ENCODE peak calls at places on chromosomes 7 and 10, in ten cellular contexts. J is testis, W is HCT116, Q is K562, P is AG04450, D is fibroblast of lung, I is IMR-90, A is PC-9, M is A673, N is upper lobe of left lung. Y is an unnamed sample. For H3K9me3, the result is how much of the 10 kb centered on the place peaks cover.

GRCh38 chr10:116817178-116817577 is 32.1 kb upstream of the ENO4 start:
- DNase-seq in A (no peak), I (no peak), Q (no peak), J (no peak), W (no peak), P (no peak), M (no peak), D (no peak), N (no peak), Y (no peak)

GRCh38 chr10:31419394-31420063 is 100.5 kb downstream of the ZEB1 start:
- DNase-seq in W (no peak), M (no peak), I (peak), D (peak), Q (no peak), A (no peak), N (no peak), P (no peak), J (no peak), Y (no peak)

GRCh38 chr10:72460271-72460670 is 105.6 kb upstream of the DNAJB12 start:
- DNase-seq in J (no peak), D (no peak), A (no peak), W (no peak), I (no peak), P (no peak), N (no peak), M (no peak), Q (no peak), Y (no peak)

GRCh38 chr7:5450549-5451327 is 27.1 kb upstream of the TNRC18 start:
- DNase-seq in N (peak), W (no peak), J (peak), I (peak), P (no peak), Q (peak), D (peak), A (peak), M (peak), Y (no peak)

GRCh38 chr7:22920664-22921063 is 93.3 kb downstream of the HYCC1 start:
- DNase-seq in Q (no peak), N (no peak), M (peak), P (no peak), A (no peak), D (peak), J (no peak), W (no peak), I (no peak), Y (no peak)

GRCh38 chr10:122021421-122021820 is 32.5 kb downstream of the TACC2 start:
- DNase-seq in Q (no peak), M (no peak), P (no peak), W (no peak), I (peak), A (no peak), N (no peak), D (no peak), J (no peak), Y (no peak)

GRCh38 chr10:59550061-59550460 is 159.6 kb downstream of the SLC16A9 start:
- DNase-seq in J (no peak), P (no peak), D (no peak), I (no peak), A (no peak), Q (no peak), W (no peak), M (no peak), N (no peak), Y (no peak)

GRCh38 chr10:92691042-92691590 is 1.4 kb downstream of the HHEX start:
- DNase-seq in D (no peak), I (no peak), A (no peak), W (no peak), M (no peak), N (peak), P (no peak), Q (no peak), J (peak), Y (peak)

GRCh38 chr10:34010891-34011290 is 676.4 kb upstream of the NRP1 start:
- DNase-seq in A (no peak), Q (no peak), W (no peak), P (no peak), I (peak), M (no peak), D (peak), J (no peak), N (no peak), Y (no peak)

GRCh38 chr10:3467052-3467906 is 294.7 kb upstream of the PITRM1 start:
- DNase-seq in M (peak), A (peak), Q (no peak), I (peak), P (peak), N (peak), J (peak), W (peak), D (peak), Y (peak)

GRCh38 chr10:131681656-131682055 is 219.2 kb upstream of the PPP2R2D start:
- DNase-seq in A (no peak), D (no peak), M (no peak), Q (no peak), J (no peak), W (no peak), N (no peak), I (no peak), P (no peak), Y (no peak)

DNA sequence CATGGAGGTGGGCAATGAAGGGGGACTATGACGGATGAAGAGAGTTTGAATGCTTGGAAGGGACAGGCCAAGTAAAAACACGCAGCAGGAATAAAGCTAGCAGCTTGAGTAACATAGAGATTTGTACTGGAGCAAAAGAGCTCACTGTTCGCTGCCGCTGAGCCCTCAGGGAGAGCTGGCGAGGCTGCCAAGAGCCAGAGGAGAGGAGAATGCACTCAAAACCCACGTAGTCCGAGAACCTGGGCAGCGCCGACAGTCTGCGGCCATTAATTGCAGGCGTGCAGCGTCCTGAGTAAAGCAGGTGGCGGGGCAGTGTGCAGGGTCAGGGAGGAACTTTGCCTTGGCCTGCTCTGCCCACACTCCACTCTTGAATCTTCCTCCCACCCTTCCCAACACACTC is 68.2 kb downstream of the SLC37A3 start:
- DNase-seq in Q (no peak), M (no peak), P (no peak), W (no peak), A (no peak), I (no peak), J (no peak), D (no peak), N (no peak), Y (no peak)
- H3K4me3 ChIP-seq in Q (no peak), M (no peak), P (no peak), W (no peak), A (no peak), I (no peak), J (no peak), D (no peak), N (no peak), Y (no peak)

DNA sequence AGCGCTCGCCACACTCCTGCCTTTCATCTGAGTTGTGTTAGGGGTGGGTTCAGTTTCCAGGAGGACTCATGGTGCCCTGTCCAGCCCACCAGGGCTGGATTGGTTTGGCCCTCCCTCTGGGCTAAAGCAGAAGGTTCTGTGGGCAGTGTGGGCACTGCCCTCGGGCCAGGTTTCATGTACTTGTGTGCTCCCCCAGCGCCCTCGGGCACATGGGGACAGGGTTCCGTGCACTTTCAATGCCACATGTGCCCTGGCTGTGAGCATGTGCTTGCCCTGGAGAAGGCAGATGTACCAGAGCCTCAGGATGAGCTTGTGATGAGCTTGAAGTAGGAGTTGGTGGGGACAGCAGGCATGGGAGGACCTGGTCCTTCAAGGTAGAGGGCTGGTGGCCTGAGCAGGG is 35.6 kb upstream of the ZNF716 start:
- DNase-seq in J (no peak), M (no peak), D (no peak), W (no peak), I (no peak), Q (no peak), A (no peak), N (no peak), P (no peak), Y (no peak)
- H3K9me3 ChIP-seq in J (under half), M (half or more), D (under half), W (under half), I (half or more), Q (under half), A (under half), N (half or more), P (half or more), Y (under half)

DNA sequence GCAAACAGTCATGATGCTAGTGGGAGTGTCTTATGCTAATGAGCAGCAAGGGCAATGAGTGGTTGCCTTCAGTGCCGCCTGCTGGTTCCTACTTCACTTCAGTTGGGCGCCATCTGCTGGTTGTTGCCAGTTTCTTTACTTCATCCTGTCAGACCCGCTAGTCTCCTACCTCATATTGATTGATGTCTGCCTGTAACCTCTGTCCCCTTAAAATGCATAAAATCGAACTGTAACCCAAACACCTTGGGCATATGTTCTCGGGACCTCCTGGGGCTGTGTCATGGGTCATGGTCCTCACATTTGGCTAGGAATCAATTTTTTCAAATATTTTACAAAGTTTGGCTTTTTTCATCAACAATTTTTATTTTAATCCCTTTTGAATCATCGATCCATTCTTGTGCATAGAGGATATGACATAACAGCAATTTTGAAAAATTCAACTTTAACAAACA is 62.8 kb upstream of the C7orf33 start:
- DNase-seq in D (peak), W (peak), A (peak), M (peak), Q (peak), J (peak), P (no peak), I (peak), N (peak), Y (peak)
- TF ChIP-seq CTCF in D (peak), W (peak), A (peak), M (peak), Q (peak), J (peak), P (peak), I (peak), N (peak), Y (peak)

DNA sequence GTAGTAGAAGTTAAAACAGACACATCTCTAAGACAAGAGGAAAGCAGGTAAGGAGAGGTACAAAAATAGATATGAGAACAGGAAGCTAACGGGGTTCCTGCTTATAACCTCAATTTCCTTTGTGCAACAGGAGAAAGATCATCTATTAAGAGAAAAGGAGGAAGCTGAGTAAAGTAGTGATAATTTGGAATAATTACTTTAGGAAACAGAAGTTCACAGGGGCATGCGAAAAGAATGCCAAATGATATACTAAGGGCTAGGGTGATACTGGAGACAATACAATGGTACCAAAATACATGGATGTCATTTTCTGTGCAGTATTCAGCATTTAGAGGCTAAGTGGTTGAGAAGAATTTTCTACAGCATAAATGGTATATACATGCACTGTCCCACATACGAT is 108.8 kb downstream of the NRBF2 start:
- DNase-seq in A (no peak), J (no peak), Q (no peak), M (peak), N (no peak), I (no peak), P (no peak), W (no peak), D (no peak), Y (no peak)
- H3K4me3 ChIP-seq in A (no peak), J (no peak), Q (no peak), M (no peak), N (no peak), I (no peak), P (no peak), W (no peak), D (no peak), Y (no peak)

DNA sequence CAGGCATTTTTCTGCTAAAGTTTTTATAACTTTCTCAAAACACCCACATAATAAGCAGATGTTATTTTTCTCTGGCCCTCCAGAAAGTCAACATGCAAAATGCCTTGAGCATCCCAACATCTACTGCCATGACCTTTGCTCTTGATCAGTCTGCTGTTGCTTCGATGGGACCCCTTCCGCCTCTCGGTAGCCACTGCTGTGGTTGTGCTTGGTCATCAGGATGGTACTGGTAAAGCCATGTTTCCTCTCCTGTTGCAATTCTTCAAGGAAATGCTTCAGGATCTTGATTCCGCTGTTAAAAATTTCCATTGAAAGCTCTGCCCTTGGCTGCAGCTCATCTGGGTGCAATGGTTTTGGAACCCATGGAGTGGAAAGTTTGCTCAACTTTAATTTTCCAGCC is 533.0 kb downstream of the DNAJB6 start:
- DNase-seq in I (no peak), Q (no peak), W (no peak), J (no peak), D (no peak), M (no peak), P (no peak), A (no peak), N (no peak), Y (no peak)
- H3K9me3 ChIP-seq in I (half or more), Q (under half), W (under half), J (under half), D (under half), M (under half), P (half or more), A (under half), N (under half), Y (under half)

GRCh38 chr10:46024948-46025347 is 5.5 kb downstream of the NCOA4 start:
- DNase-seq in I (peak), P (no peak), N (no peak), A (no peak), Q (no peak), J (no peak), W (no peak), M (no peak), D (no peak), Y (no peak)
- TF ChIP-seq CTCF in I (no peak), P (no peak), N (no peak), A (no peak), Q (no peak), J (no peak), W (no peak), M (no peak), D (no peak), Y (no peak)

GRCh38 chr7:100386940-100387339 is 13.7 kb downstream of the PILRA start:
- DNase-seq in P (no peak), N (no peak), D (no peak), A (no peak), Q (no peak), J (no peak), M (no peak), W (no peak), I (no peak), Y (no peak)

GRCh38 chr7:100380180-100380579 is 6.9 kb downstream of the PILRA start:
- DNase-seq in J (no peak), I (no peak), N (no peak), W (no peak), Q (no peak), M (no peak), P (no peak), D (no peak), A (no peak), Y (no peak)

GRCh38 chr7:100389437-100390088 is 16.3 kb downstream of the PILRA start:
- DNase-seq in A (no peak), M (no peak), D (no peak), J (no peak), Q (no peak), I (no peak), P (no peak), N (no peak), W (no peak), Y (no peak)

GRCh38 chr7:100390286-100391028 is 17.2 kb downstream of the PILRA start:
- DNase-seq in J (no peak), N (no peak), M (no peak), D (no peak), I (no peak), A (no peak), Q (no peak), W (no peak), P (no peak), Y (no peak)

DNA sequence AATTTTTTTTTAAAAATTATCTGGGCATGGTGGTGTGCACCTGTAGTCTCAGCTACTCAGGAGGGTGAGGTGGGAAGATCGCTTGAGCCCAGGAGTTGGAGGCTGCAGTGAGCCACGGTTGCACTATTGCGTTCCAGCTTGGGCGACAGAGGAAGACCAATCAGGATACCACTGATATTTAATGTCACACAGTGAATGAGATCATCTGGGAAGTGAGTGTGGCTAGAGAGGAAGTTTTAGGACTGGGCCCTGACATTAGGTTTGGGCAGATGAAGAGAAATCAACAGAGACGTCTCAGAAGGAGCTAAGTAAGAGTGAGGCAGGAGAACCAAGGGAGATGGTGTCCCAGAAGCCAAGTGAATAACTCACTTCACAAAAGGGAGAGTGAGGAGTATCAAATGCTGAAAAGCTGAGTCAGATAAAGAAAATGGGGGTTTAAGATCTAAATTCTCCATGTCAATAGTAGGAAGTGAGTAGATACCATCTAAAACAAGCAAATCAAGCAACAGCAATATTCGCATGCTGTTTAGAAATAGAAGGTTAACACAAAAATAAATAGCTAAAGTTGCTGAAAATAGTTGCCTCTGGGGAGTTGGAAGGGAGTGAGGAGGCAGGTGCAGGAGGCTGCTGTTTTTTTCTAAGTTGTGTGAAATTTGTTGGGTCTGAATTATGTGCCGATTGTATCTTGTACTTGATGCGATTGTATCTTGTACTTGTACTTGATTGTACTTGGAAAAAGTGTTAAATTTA is 11.5 kb downstream of the PILRA start:
- DNase-seq in J (no peak), A (no peak), M (no peak), Q (no peak), W (no peak), I (no peak), P (no peak), D (no peak), N (no peak), Y (no peak)
- H3K4me3 ChIP-seq in J (no peak), A (no peak), M (no peak), Q (no peak), W (no peak), I (no peak), P (no peak), D (no peak), N (no peak), Y (no peak)

GRCh38 chr7:41524861-41525260 is 178.0 kb downstream of the INHBA start:
- DNase-seq in P (no peak), I (no peak), W (no peak), J (no peak), N (no peak), Q (no peak), A (no peak), D (no peak), M (no peak), Y (no peak)
- H3K9me3 ChIP-seq in P (under half), I (under half), W (under half), J (under half), N (under half), Q (under half), A (under half), D (under half), M (under half), Y (under half)

DNA sequence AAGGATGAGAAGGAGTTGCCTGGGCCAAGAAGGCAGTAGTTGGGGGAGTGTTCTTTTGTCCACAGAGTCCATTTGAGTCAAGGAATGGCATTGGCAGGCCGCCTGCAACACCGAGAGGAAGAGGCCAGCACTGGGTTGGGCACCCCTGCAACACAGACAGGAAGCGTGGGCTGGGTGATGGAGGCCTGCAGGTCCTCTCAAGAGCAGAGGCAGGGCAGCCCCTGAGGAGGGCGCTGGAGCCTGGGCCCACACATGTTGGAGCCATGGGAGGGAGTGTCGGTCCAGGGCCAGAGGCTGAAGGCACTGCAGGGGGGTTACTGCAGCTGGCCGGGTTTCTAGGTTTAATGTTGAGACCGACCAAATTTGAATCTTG is 137.3 kb downstream of the PTPN20 start:
- DNase-seq in I (no peak), P (no peak), A (no peak), J (peak), D (no peak), M (no peak), W (no peak), N (no peak), Q (no peak), Y (no peak)
- TF ChIP-seq CTCF in I (no peak), P (no peak), A (no peak), J (no peak), D (no peak), M (no peak), W (peak), N (no peak), Q (peak), Y (no peak)

Y was measured in mucosa of descending colon.